ENCODE peak calls at places on chromosome 16, in four cellular contexts. V, W, I and L are unnamed samples.

GRCh38 chr16:58197314-58198012 is 443 bp downstream of the CSNK2A2 start:
- DNase-seq in W (no peak), V (peak; percentile 80), I (no peak), L (no peak)

GRCh38 chr16:25107466-25107792 is 4.1 kb upstream of the LCMT1 start:
- DNase-seq in W (no peak), V (no peak), I (no peak), L (no peak)

GRCh38 chr16:77271532-77272426 is 72.6 kb downstream of the SYCE1L start:
- DNase-seq in I (no peak), V (no peak), W (no peak), L (no peak)

GRCh38 chr16:70651524-70651923 is 5.2 kb downstream of the IL34 start:
- DNase-seq in W (no peak), I (no peak), V (no peak), L (no peak)

GRCh38 chr16:73058221-73058615 is 10.3 kb upstream of the ZFHX3 start:
- DNase-seq in V (peak; percentile 89), W (peak; percentile 62), I (no peak), L (peak; percentile 58)

GRCh38 chr16:73017321-73017720 is 30.6 kb downstream of the ZFHX3 start:
- DNase-seq in W (peak; percentile 37), I (peak; percentile 20), V (no peak), L (no peak)

GRCh38 chr16:57786632-57787518 is 15.4 kb downstream of the KIFC3 start:
- DNase-seq in V (no peak), W (no peak), I (peak; percentile 90), L (peak; percentile 30)

GRCh38 chr16:49844399-49844798 is 11.5 kb downstream of the ZNF423 start:
- DNase-seq in V (no peak), W (no peak), I (no peak), L (no peak)

GRCh38 chr16:50156590-50156989 is 3.5 kb downstream of the TENT4B start:
- DNase-seq in I (no peak), V (no peak), W (no peak), L (no peak)

GRCh38 chr16:89325861-89326471 is 108.5 kb downstream of the ZNF778 start:
- DNase-seq in V (peak; percentile 85), I (peak; percentile 87), W (peak; percentile 72), L (peak; percentile 72)

GRCh38 chr16:70737377-70738082 is 51.7 kb upstream of the MTSS2 start:
- DNase-seq in I (peak; percentile 91), V (peak; percentile 88), W (peak; percentile 55), L (peak; percentile 77)

GRCh38 chr16:29694384-29695195 is 15.6 kb downstream of the QPRT start:
- DNase-seq in I (no peak), V (peak; percentile 60), W (no peak), L (no peak)

GRCh38 chr16:4381935-4382794 is 10.5 kb downstream of the VASN start:
- DNase-seq in V (no peak), I (no peak), W (no peak), L (no peak)

GRCh38 chr16:86823895-86824671 is 245.7 kb downstream of the FOXL1 start:
- DNase-seq in V (peak; percentile 36), W (no peak), I (no peak), L (no peak)

GRCh38 chr16:77290451-77291110 is 91.4 kb downstream of the SYCE1L start:
- DNase-seq in I (no peak), V (no peak), W (no peak), L (no peak)

GRCh38 chr16:27511657-27512056 is 38.1 kb downstream of the GTF3C1 start:
- DNase-seq in V (no peak), W (no peak), I (no peak), L (no peak)

GRCh38 chr16:21684199-21684598 is 20.4 kb downstream of the OTOA start:
- DNase-seq in V (no peak), I (no peak), W (no peak), L (peak; percentile 21)

GRCh38 chr16:50068550-50068949 is 2.8 kb downstream of the HEATR3 start:
- DNase-seq in I (no peak), W (no peak), V (no peak), L (no peak)

GRCh38 chr16:56852968-56853367 is 12.0 kb upstream of the SLC12A3 start:
- DNase-seq in V (peak; percentile 41), W (no peak), I (peak; percentile 25), L (no peak)

GRCh38 chr16:48526058-48526957 is 83.7 kb downstream of the N4BP1 start:
- DNase-seq in I (peak; percentile 47), W (peak; percentile 57), V (peak; percentile 69), L (peak; percentile 81)

GRCh38 chr16:65274576-65274975 is 152.7 kb upstream of the CDH11 start:
- DNase-seq in V (no peak), I (no peak), W (no peak), L (no peak)

GRCh38 chr16:89358030-89359005 is 132.0 kb downstream of the ANKRD11 start:
- DNase-seq in I (no peak), V (peak; percentile 86), W (no peak), L (peak; percentile 50)

GRCh38 chr16:67993207-67994036 is 5.9 kb downstream of the DPEP2 start:
- DNase-seq in W (peak; percentile 82), I (peak; percentile 90), V (peak; percentile 97), L (peak; percentile 86)

GRCh38 chr16:88856122-88856827 is 472 bp downstream of the GALNS start:
- DNase-seq in V (peak; percentile 90), W (no peak), I (peak; percentile 75), L (peak; percentile 20)

GRCh38 chr16:59632266-59632855 is 898.2 kb upstream of the GOT2 start:
- DNase-seq in W (no peak), V (no peak), I (no peak), L (no peak)

GRCh38 chr16:68884867-68885266 is 41.5 kb downstream of the TANGO6 start:
- DNase-seq in W (no peak), V (no peak), I (no peak), L (no peak)

GRCh38 chr16:31880322-31880979 is 6.8 kb downstream of the ZNF267 start:
- DNase-seq in W (no peak), I (no peak), V (no peak), L (no peak)

GRCh38 chr16:67462279-67462655 is 18.7 kb downstream of the ATP6V0D1 start:
- DNase-seq in V (no peak), I (no peak), W (no peak), L (no peak)

GRCh38 chr16:89712476-89712805 is 8.3 kb downstream of the VPS9D1 start:
- DNase-seq in V (no peak), W (no peak), I (no peak), L (no peak)

GRCh38 chr16:28846933-28847273 is 755 bp upstream of the TUFM start:
- DNase-seq in W (no peak), V (no peak), I (no peak), L (no peak)

GRCh38 chr16:23676924-23677480 is 1.7 kb upstream of the PLK1 start:
- DNase-seq in W (no peak), V (no peak), I (no peak), L (no peak)

GRCh38 chr16:16184594-16184993 is 38.7 kb downstream of the ABCC6 start:
- DNase-seq in W (no peak), I (no peak), V (no peak), L (no peak)

GRCh38 chr16:4688674-4689045 is 4.7 kb upstream of the NUDT16L1 start:
- DNase-seq in V (peak; percentile 80), W (no peak), I (peak; percentile 61), L (no peak)

GRCh38 chr16:49832177-49832576 is 23.7 kb downstream of the ZNF423 start:
- DNase-seq in I (peak; percentile 70), V (no peak), W (no peak), L (no peak)

GRCh38 chr16:20976568-20976967 is 76.0 kb downstream of the LYRM1 start:
- DNase-seq in W (no peak), I (no peak), V (no peak), L (no peak)

GRCh38 chr16:49830873-49831272 is 25.0 kb downstream of the ZNF423 start:
- DNase-seq in V (no peak), W (no peak), I (no peak), L (no peak)

GRCh38 chr16:57513371-57514102 is 22.8 kb downstream of the CCDC102A start:
- DNase-seq in I (peak; percentile 66), W (no peak), V (no peak), L (peak; percentile 60)

GRCh38 chr16:55367796-55368195 is 43.8 kb downstream of the IRX6 start:
- DNase-seq in V (no peak), I (no peak), W (no peak), L (no peak)

GRCh38 chr16:10729649-10730048 is 14.0 kb upstream of the NUBP1 start:
- DNase-seq in V (no peak), I (no peak), W (no peak), L (peak; percentile 21)

DNA sequence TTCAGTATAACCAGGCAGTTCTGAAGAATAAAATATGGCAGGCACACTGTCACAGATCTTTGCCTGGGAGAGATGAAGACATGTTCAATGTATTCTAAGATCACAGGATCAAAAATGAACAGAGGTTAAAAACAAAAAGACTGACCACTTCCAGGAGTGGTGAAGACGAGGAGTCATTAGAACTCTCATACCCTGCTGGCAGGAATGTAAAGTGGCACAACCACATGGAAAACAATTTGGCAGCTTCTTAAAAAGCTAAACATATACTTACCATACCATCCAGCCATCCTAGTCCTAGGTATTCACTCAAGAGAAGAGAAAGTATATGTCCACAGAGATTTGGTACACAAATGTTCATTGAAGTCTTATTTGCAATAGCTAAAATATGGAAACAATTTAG is 406.3 kb downstream of the NPIPA8 start:
- DNase-seq in V (no peak), W (no peak), I (no peak), L (no peak)
- TF ChIP-seq CTCF in V (no peak), W (no peak), I (no peak), L (no peak)

GRCh38 chr16:81586421-81586820 is 141.8 kb downstream of the CMIP start:
- DNase-seq in W (no peak), V (no peak), I (no peak), L (no peak)
- TF ChIP-seq POLR2AphosphoS5 in W (no peak), V (no peak), I (no peak), L (no peak)

DNA sequence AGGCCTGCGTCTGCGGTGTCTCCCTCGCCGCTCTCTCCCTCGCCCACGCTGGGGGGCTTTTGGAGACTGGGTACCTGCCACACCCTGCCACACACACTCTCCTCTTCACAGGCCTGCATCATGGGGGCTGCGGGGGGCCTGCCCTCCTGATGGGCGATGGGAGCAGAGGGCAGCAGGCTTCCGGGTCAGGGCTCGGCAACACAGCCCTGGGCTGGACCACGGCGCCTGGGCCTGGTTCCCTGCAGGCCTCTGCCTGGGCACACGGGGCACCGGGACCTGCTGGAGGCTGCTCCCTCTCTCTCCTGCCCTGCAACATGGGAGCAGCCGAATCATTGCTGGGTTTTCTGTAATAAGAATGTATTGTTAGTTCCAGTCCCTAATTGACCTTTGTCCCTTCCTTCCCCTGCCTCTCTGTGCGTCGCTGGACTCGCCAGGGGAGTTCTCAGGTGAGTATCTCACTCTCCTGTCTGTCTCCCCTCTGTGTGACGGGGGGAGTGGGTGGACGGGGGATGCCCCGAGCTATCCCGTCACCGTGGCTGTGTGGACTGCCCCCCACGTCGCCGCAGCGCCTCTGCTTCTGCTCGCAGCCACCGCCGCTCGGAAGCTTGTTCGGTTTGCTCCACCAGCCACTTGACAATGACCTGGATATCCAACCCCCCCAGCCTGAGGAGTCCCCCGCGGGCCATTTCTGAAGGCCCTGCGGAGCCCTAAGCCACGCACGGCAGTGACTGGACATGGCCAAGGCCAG is 13.5 kb downstream of the NME3 start:
- DNase-seq in I (no peak), W (no peak), V (peak; percentile 59), L (peak; percentile 64)
- TF ChIP-seq POLR2A in I (no peak), W (no peak), V (no peak), L (no peak)

DNA sequence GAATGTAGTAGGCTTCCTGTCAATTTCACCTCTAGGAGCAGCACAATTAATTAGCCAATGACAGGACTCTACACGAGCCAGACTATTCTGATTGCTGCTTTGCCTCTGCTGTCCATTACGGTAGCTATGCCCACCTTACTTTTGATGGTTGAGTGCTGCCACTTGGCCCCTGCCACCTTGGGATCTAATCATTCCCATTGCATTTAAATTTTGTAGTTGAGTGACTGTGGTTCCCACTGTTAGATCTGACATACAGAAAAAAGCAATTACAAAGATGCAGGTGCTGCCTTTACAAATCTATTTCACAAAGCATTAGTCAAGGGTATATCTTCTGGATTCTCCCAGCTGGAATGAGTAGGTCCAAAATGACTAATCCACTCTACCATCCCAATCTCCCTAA is 39.9 kb downstream of the CRISPLD2 start:
- DNase-seq in I (no peak), W (no peak), V (no peak), L (no peak)
- TF ChIP-seq CTCF in I (no peak), W (no peak), V (no peak), L (no peak)